ENCODE peak calls at places on chromosomes 5 and 9, in six cellular contexts. K is A549, A is heart left ventricle, C is body of pancreas, B is ovary, J is uterus. W is an unnamed sample. For H3K9me3, the result is how much of the 10 kb centered on the place peaks cover.

GRCh38 chr5:554284-554988 is 30.2 kb upstream of the SLC9A3 start:
- DNase-seq in K (no peak), A (no peak), C (no peak), B (peak), J (no peak), W (no peak)

GRCh38 chr5:76163111-76163628 is 80.0 kb downstream of the SV2C start:
- DNase-seq in K (no peak), A (no peak), C (no peak), B (no peak), J (no peak), W (no peak)

GRCh38 chr5:142506046-142506445 is 179.8 kb downstream of the FGF1 start:
- DNase-seq in K (no peak), A (no peak), C (no peak), B (no peak), J (no peak), W (no peak)

GRCh38 chr9:37692622-37693221 is 42.0 kb downstream of the FRMPD1 start:
- DNase-seq in K (no peak), A (no peak), C (peak), B (no peak), J (no peak), W (no peak)

GRCh38 chr5:179427032-179427675 is 81.9 kb upstream of the ADAMTS2 start:
- DNase-seq in K (no peak), A (no peak), C (no peak), B (no peak), J (no peak), W (no peak)

GRCh38 chr9:100206899-100207298 is 107.9 kb downstream of the INVS start:
- DNase-seq in K (no peak), A (peak), C (no peak), B (no peak), J (no peak), W (no peak)

GRCh38 chr5:147162740-147163139 is 72.1 kb upstream of the STK32A start:
- DNase-seq in K (no peak), A (no peak), C (no peak), B (no peak), J (no peak), W (no peak)

GRCh38 chr5:180636403-180637075 is 12.9 kb downstream of the FLT4 start:
- DNase-seq in K (no peak), A (no peak), C (no peak), B (peak), J (no peak), W (no peak)

GRCh38 chr5:136006767-136007251 is 22.0 kb upstream of the TGFBI start:
- DNase-seq in K (peak), A (no peak), C (no peak), B (no peak), J (no peak), W (no peak)

GRCh38 chr9:86546712-86547111 is 192.5 kb upstream of the TUT7 start:
- DNase-seq in K (no peak), A (no peak), C (no peak), B (no peak), J (no peak), W (no peak)

GRCh38 chr5:167573274-167574127 is 717.9 kb upstream of the WWC1 start:
- DNase-seq in K (no peak), A (no peak), C (peak), B (no peak), J (no peak), W (peak)

GRCh38 chr9:107690026-107690425 is 200.5 kb upstream of the KLF4 start:
- DNase-seq in K (no peak), A (no peak), C (no peak), B (no peak), J (no peak), W (no peak)

GRCh38 chr9:78118742-78119473 is 87.3 kb upstream of the GNAQ start:
- DNase-seq in K (no peak), A (no peak), C (no peak), B (no peak), J (no peak), W (no peak)

GRCh38 chr9:27108981-27109541 is at the start of gene TEK:
- DNase-seq in K (no peak), A (peak), C (no peak), B (no peak), J (no peak), W (no peak)

GRCh38 chr5:61840354-61840753 is 465.7 kb upstream of the KIF2A start:
- DNase-seq in K (no peak), A (no peak), C (no peak), B (no peak), J (no peak), W (no peak)

GRCh38 chr5:153618307-153618706 is 127.8 kb downstream of the GRIA1 start:
- DNase-seq in K (no peak), A (no peak), C (no peak), B (no peak), J (no peak), W (no peak)

GRCh38 chr5:32445831-32446614 is 1.5 kb upstream of the ZFR start:
- DNase-seq in K (no peak), A (no peak), C (peak), B (peak), J (no peak), W (no peak)

GRCh38 chr9:6619909-6620308 is 25.6 kb downstream of the GLDC start:
- DNase-seq in K (no peak), A (no peak), C (no peak), B (no peak), J (no peak), W (no peak)

GRCh38 chr5:157378509-157378908 is 81.5 kb upstream of the NIPAL4 start:
- DNase-seq in K (no peak), A (no peak), C (no peak), B (no peak), J (no peak), W (no peak)

GRCh38 chr9:135562235-135562745 is 734 bp downstream of the PAEP start:
- DNase-seq in K (no peak), A (no peak), C (no peak), B (no peak), J (no peak), W (no peak)

GRCh38 chr9:37407468-37407867 is 15.0 kb upstream of the GRHPR start:
- DNase-seq in K (peak), A (no peak), C (no peak), B (no peak), J (no peak), W (no peak)

DNA sequence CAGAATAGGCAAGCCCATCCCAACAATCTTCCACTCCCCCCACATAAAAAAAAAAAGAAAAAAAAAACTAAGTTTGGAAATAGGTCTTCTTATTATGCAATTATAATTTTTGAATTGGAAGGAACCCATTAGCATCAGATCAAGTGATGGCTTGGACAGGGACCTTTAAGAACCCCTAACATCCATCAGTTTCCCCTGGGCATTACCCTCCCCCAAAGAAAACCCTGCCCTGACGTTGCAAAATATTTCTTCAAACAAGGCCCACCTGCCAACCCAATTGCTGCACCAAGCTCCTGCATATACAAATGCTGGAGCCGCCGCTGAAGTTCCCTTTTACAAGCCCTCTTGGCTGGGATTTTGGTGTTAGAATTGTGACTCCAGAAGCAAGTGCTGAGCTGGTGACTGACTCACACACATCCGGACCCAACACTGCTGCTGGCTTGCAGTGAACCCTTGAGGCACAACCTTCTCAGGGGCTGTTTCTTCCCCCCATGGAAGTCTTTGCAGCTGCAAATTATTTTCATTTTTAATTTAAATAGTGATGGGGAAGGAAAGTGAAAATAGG is 56.1 kb upstream of the AFAP1L1 start:
- DNase-seq in K (no peak), A (peak), C (peak), B (no peak), J (peak), W (no peak)
- H3K27ac ChIP-seq in K (no peak), A (peak), C (no peak), B (no peak), J (no peak), W (no peak)

DNA sequence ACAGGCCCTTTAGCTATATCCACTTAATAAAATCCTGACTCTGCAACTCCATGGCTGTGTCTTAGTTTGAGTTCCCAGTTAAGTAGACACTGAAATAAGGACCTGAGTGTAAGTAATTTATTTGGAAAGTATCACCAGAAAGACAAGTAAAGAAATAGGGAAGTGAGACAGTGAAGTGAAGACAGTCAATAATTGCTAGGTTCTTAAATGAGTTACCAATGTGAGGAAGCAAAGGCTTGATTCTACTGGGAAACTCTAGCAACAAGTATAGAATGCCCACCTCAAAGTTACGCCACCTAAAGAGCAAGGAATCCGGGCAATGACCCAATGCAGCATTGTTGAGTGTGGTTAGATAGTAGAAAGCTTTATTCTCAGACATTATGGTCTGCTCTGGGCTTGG is 383.9 kb downstream of the TLR4 start:
- DNase-seq in K (no peak), A (no peak), C (no peak), B (no peak), J (no peak), W (no peak)
- H3K9me3 ChIP-seq in K (under half), A (under half), C (under half), B (under half), J (under half), W (under half)

DNA sequence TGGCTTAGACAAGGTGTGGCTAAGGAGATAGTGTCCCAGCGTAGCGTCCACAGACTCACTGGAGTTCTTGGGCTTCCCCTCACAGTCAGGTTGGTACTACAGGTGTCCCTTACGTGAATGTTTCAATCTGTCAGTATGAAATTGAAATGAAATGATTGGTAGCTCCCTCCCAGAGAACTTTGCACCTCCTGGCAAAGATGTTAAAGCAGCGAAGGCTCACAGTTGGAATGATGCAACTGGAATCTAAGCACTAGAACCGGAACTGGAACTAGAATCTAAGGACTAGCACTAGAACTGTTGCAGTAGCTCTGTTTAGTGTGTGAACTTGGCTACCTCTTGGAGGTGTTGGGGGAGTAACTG is 1.1 kb downstream of the SLC31A1 start:
- DNase-seq in K (no peak), A (no peak), C (peak), B (no peak), J (no peak), W (no peak)
- TF ChIP-seq POLR2A in K (no peak), A (no peak), C (no peak), B (no peak), J (no peak), W (no peak)

GRCh38 chr5:74201334-74202081 is 439.0 kb downstream of the ENC1 start:
- DNase-seq in K (no peak), A (peak), C (peak), B (no peak), J (no peak), W (peak)
- H3K27ac ChIP-seq in K (no peak), A (no peak), C (peak), B (no peak), J (no peak), W (no peak)

DNA sequence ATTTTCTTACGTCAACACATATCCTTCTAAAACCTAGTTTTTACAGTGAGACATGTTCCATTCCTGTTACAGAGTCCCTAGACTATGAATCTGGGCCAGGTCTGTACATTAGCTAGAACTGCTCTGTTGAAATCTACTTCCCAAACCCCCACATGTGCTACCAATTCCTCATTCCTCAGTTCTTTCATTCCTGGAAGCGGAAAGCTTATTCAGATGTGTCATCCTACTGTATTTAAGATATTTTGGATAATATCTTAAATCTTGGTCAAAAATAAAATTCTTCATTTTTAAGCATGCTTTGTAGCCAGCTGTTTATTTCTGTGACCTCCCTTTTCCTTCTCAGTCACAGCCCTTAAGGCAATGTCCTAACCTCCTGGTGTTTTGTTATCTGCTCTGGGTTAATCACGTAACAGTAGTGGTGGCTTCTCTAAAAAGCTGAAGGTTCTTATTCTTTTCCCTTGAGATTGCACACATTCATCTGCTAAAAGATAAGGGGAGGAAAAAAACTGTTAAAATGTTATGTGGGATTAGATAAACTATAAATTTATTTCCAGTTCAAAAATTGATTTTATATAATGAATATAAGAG is 35.6 kb downstream of the GLRX start:
- DNase-seq in K (no peak), A (no peak), C (no peak), B (no peak), J (no peak), W (no peak)
- H3K9me3 ChIP-seq in K (under half), A (under half), C (under half), B (under half), J (under half), W (under half)

GRCh38 chr5:138224712-138225111 is 11.6 kb upstream of the CDC23 start:
- DNase-seq in K (no peak), A (no peak), C (no peak), B (no peak), J (no peak), W (no peak)

GRCh38 chr5:138229387-138229786 is 16.3 kb upstream of the CDC23 start:
- DNase-seq in K (no peak), A (no peak), C (no peak), B (no peak), J (no peak), W (no peak)

GRCh38 chr5:138226917-138227316 is 13.8 kb upstream of the CDC23 start:
- DNase-seq in K (no peak), A (no peak), C (no peak), B (no peak), J (no peak), W (no peak)

GRCh38 chr5:138223532-138223931 is 10.4 kb upstream of the CDC23 start:
- DNase-seq in K (no peak), A (no peak), C (no peak), B (no peak), J (no peak), W (no peak)
- TF ChIP-seq POLR2A in K (no peak), A (no peak), C (no peak), B (no peak), J (no peak), W (no peak)

DNA sequence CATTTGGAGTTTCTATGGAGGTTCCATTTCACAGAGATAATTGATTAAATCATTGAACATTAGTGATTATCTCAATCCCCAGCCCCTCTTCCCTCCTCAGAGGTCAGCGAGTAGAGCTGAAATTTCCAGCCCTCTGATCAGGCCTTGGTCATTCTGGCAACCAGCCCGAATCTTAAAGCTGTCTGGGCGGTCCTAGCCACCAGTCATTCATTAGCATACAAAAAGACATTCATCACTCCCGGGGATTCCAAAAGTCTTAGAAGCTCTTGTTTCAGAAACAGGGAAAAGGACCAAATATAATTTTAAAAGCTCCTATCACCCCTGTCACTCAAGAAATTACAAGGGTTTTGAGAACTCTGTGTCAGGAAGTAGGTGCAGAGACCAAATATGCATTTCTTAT is 41.3 kb downstream of the ZNF474 start:
- DNase-seq in K (no peak), A (no peak), C (no peak), B (no peak), J (no peak), W (no peak)
- H3K27ac ChIP-seq in K (no peak), A (no peak), C (no peak), B (no peak), J (no peak), W (no peak)

GRCh38 chr5:173634465-173634983 is 18.1 kb upstream of the BOD1 start:
- DNase-seq in K (no peak), A (no peak), C (no peak), B (no peak), J (no peak), W (no peak)

GRCh38 chr5:173640166-173640804 is 23.8 kb upstream of the BOD1 start:
- DNase-seq in K (no peak), A (no peak), C (no peak), B (no peak), J (no peak), W (no peak)

GRCh38 chr5:173638631-173639030 is 22.2 kb upstream of the BOD1 start:
- DNase-seq in K (no peak), A (no peak), C (no peak), B (no peak), J (no peak), W (no peak)

GRCh38 chr5:173638126-173638525 is 21.7 kb upstream of the BOD1 start:
- DNase-seq in K (no peak), A (no peak), C (no peak), B (no peak), J (no peak), W (no peak)

DNA sequence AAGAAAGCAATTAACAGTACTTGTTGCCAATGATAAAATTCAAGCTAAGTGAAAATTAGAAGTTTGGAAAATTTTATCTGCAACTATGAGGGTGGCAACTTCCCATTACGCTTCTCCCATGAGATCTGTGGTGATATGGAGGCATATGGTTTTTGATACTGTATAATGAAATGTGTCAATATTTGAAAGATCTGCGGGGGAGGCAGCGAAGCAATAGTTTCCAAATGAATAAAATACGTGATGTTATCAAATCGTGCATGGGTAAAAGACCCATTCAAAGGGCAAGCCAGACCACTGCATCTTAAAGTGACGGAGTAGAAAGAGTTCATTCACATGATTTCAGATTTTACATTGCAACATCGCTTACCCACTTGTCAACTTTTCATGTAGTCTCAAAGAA is 20.9 kb upstream of the BOD1 start:
- DNase-seq in K (no peak), A (no peak), C (no peak), B (no peak), J (no peak), W (no peak)
- H3K9me3 ChIP-seq in K (under half), A (under half), C (under half), B (under half), J (under half), W (under half)